ENCODE peak calls at places on chromosomes 12 and 14, in four cellular contexts. One of them, this sample, is unnamed.

GRCh38 chr12:118166946-118167345 is 31.0 kb downstream of the PEBP1 start:
- DNase-seq in CD4-positive, CD25-positive, alpha-beta regulatory T cell: no peak
- DNase-seq in CD8-positive, alpha-beta memory T cell: no peak
- DNase-seq in cardiac muscle cell: no peak
- DNase-seq in this sample: no peak

GRCh38 chr14:76181546-76181945 is 29.8 kb downstream of the GPATCH2L start:
- DNase-seq in CD4-positive, CD25-positive, alpha-beta regulatory T cell: no peak
- DNase-seq in CD8-positive, alpha-beta memory T cell: no peak
- DNase-seq in cardiac muscle cell: peak; percentile 10
- DNase-seq in this sample: no peak

GRCh38 chr12:107818984-107819383 is 44.5 kb downstream of the ASCL4 start:
- DNase-seq in CD4-positive, CD25-positive, alpha-beta regulatory T cell: no peak
- DNase-seq in CD8-positive, alpha-beta memory T cell: no peak
- DNase-seq in cardiac muscle cell: no peak
- DNase-seq in this sample: no peak

GRCh38 chr14:85416771-85417170 is 113.2 kb upstream of the FLRT2 start:
- DNase-seq in CD4-positive, CD25-positive, alpha-beta regulatory T cell: no peak
- DNase-seq in CD8-positive, alpha-beta memory T cell: no peak
- DNase-seq in cardiac muscle cell: peak; percentile 76
- DNase-seq in this sample: no peak

GRCh38 chr12:75724913-75725312 is 213.5 kb upstream of the KRR1 start:
- DNase-seq in CD4-positive, CD25-positive, alpha-beta regulatory T cell: no peak
- DNase-seq in CD8-positive, alpha-beta memory T cell: no peak
- DNase-seq in cardiac muscle cell: peak; percentile 77
- DNase-seq in this sample: no peak

GRCh38 chr12:8033153-8034044 is 883 bp downstream of the FOXJ2 start:
- DNase-seq in CD4-positive, CD25-positive, alpha-beta regulatory T cell: no peak
- DNase-seq in CD8-positive, alpha-beta memory T cell: peak; percentile 41
- DNase-seq in cardiac muscle cell: peak; percentile 40
- DNase-seq in this sample: peak; percentile 69

GRCh38 chr12:98955284-98955683 is 310.2 kb downstream of the APAF1 start:
- DNase-seq in CD4-positive, CD25-positive, alpha-beta regulatory T cell: no peak
- DNase-seq in CD8-positive, alpha-beta memory T cell: no peak
- DNase-seq in cardiac muscle cell: peak; percentile 4
- DNase-seq in this sample: peak; percentile 7

GRCh38 chr14:53539489-53540126 is 386.5 kb upstream of the DDHD1 start:
- DNase-seq in CD4-positive, CD25-positive, alpha-beta regulatory T cell: no peak
- DNase-seq in CD8-positive, alpha-beta memory T cell: no peak
- DNase-seq in cardiac muscle cell: peak; percentile 88
- DNase-seq in this sample: peak; percentile 74

GRCh38 chr12:121575952-121576615 is 4.7 kb downstream of the KDM2B start:
- DNase-seq in CD4-positive, CD25-positive, alpha-beta regulatory T cell: no peak
- DNase-seq in CD8-positive, alpha-beta memory T cell: no peak
- DNase-seq in cardiac muscle cell: peak; percentile 49
- DNase-seq in this sample: no peak

GRCh38 chr14:50342211-50343080 is 30.3 kb downstream of the DMAC2L start:
- DNase-seq in CD4-positive, CD25-positive, alpha-beta regulatory T cell: peak; percentile 10
- DNase-seq in CD8-positive, alpha-beta memory T cell: no peak
- DNase-seq in cardiac muscle cell: peak; percentile 72
- DNase-seq in this sample: peak; percentile 41
- H3K27ac ChIP-seq in CD4-positive, CD25-positive, alpha-beta regulatory T cell: no peak overlapping the region
- H3K27ac ChIP-seq in CD8-positive, alpha-beta memory T cell: no peak overlapping the region
- H3K27ac ChIP-seq in cardiac muscle cell: no peak overlapping the region
- H3K27ac ChIP-seq in this sample: no peak overlapping the region

GRCh38 chr12:1821805-1822204 is 1.4 kb downstream of the LRTM2 start:
- DNase-seq in CD4-positive, CD25-positive, alpha-beta regulatory T cell: no peak
- DNase-seq in CD8-positive, alpha-beta memory T cell: no peak
- DNase-seq in cardiac muscle cell: peak; percentile 25
- DNase-seq in this sample: no peak

GRCh38 chr12:1820191-1820599 is at the start of gene LRTM2:
- DNase-seq in CD4-positive, CD25-positive, alpha-beta regulatory T cell: no peak
- DNase-seq in CD8-positive, alpha-beta memory T cell: no peak
- DNase-seq in cardiac muscle cell: no peak
- DNase-seq in this sample: no peak

GRCh38 chr12:1825382-1826102 is 5.2 kb downstream of the LRTM2 start:
- DNase-seq in CD4-positive, CD25-positive, alpha-beta regulatory T cell: no peak
- DNase-seq in CD8-positive, alpha-beta memory T cell: no peak
- DNase-seq in cardiac muscle cell: no peak
- DNase-seq in this sample: no peak

GRCh38 chr12:1823237-1823636 is 2.9 kb downstream of the LRTM2 start:
- DNase-seq in CD4-positive, CD25-positive, alpha-beta regulatory T cell: no peak
- DNase-seq in CD8-positive, alpha-beta memory T cell: no peak
- DNase-seq in cardiac muscle cell: no peak
- DNase-seq in this sample: no peak

GRCh38 chr12:1822699-1823098 is 2.3 kb downstream of the LRTM2 start:
- DNase-seq in CD4-positive, CD25-positive, alpha-beta regulatory T cell: no peak
- DNase-seq in CD8-positive, alpha-beta memory T cell: no peak
- DNase-seq in cardiac muscle cell: no peak
- DNase-seq in this sample: no peak
- H3K27me3 ChIP-seq in CD4-positive, CD25-positive, alpha-beta regulatory T cell: no peaks in the 10 kb centered on the region
- H3K27me3 ChIP-seq in CD8-positive, alpha-beta memory T cell: peaks cover 5% of the 10 kb centered on the region
- H3K27me3 ChIP-seq in cardiac muscle cell: peaks cover 41% of the 10 kb centered on the region
- H3K27me3 ChIP-seq in this sample: peaks cover 45% of the 10 kb centered on the region

GRCh38 chr12:89156862-89157262 is 195.4 kb downstream of the DUSP6 start:
- DNase-seq in CD4-positive, CD25-positive, alpha-beta regulatory T cell: no peak
- DNase-seq in CD8-positive, alpha-beta memory T cell: no peak
- DNase-seq in cardiac muscle cell: peak; percentile 68
- DNase-seq in this sample: no peak

GRCh38 chr12:89154743-89155530 is 197.4 kb downstream of the DUSP6 start:
- DNase-seq in CD4-positive, CD25-positive, alpha-beta regulatory T cell: no peak
- DNase-seq in CD8-positive, alpha-beta memory T cell: no peak
- DNase-seq in cardiac muscle cell: peak; percentile 71
- DNase-seq in this sample: no peak

GRCh38 chr12:89153341-89153740 is 199.0 kb downstream of the DUSP6 start:
- DNase-seq in CD4-positive, CD25-positive, alpha-beta regulatory T cell: no peak
- DNase-seq in CD8-positive, alpha-beta memory T cell: no peak
- DNase-seq in cardiac muscle cell: no peak
- DNase-seq in this sample: no peak

GRCh38 chr12:89157413-89157812 is 194.9 kb downstream of the DUSP6 start:
- DNase-seq in CD4-positive, CD25-positive, alpha-beta regulatory T cell: no peak
- DNase-seq in CD8-positive, alpha-beta memory T cell: no peak
- DNase-seq in cardiac muscle cell: no peak
- DNase-seq in this sample: no peak

DNA sequence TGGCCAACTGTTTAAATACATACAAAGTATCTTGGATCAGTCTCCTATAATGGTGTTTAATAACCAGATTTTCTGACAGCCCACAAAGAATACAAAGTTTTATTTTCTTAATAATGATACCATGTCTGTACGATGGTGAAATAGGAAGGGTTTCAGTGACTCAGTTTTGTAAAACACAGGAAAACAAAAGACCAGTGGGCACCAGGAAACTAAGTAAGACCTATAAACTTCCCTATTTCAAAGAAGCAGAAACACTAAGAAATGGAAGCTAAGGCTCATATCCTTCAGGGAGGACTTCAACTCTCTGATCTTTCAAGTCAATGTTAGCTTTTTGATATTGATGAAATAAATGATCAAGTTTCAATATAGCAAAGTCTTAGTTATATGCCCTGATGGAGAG is 196.0 kb downstream of the DUSP6 start:
- DNase-seq in CD4-positive, CD25-positive, alpha-beta regulatory T cell: no peak
- DNase-seq in CD8-positive, alpha-beta memory T cell: no peak
- DNase-seq in cardiac muscle cell: no peak
- DNase-seq in this sample: no peak
- H3K4me3 ChIP-seq in CD4-positive, CD25-positive, alpha-beta regulatory T cell: no peak overlapping the region
- H3K4me3 ChIP-seq in CD8-positive, alpha-beta memory T cell: no peak overlapping the region
- H3K4me3 ChIP-seq in cardiac muscle cell: no peak overlapping the region
- H3K4me3 ChIP-seq in this sample: no peak overlapping the region

GRCh38 chr14:20712900-20713299 is 24.3 kb downstream of the ANG start:
- DNase-seq in CD4-positive, CD25-positive, alpha-beta regulatory T cell: no peak
- DNase-seq in CD8-positive, alpha-beta memory T cell: no peak
- DNase-seq in cardiac muscle cell: no peak
- DNase-seq in this sample: no peak

GRCh38 chr14:20706657-20707355 is 18.2 kb downstream of the ANG start:
- DNase-seq in CD4-positive, CD25-positive, alpha-beta regulatory T cell: no peak
- DNase-seq in CD8-positive, alpha-beta memory T cell: no peak
- DNase-seq in cardiac muscle cell: peak; percentile 70
- DNase-seq in this sample: no peak

GRCh38 chr14:20714593-20715250 is 26.2 kb downstream of the ANG start:
- DNase-seq in CD4-positive, CD25-positive, alpha-beta regulatory T cell: no peak
- DNase-seq in CD8-positive, alpha-beta memory T cell: no peak
- DNase-seq in cardiac muscle cell: peak; percentile 91
- DNase-seq in this sample: no peak

GRCh38 chr14:20707622-20708021 is 19.1 kb downstream of the ANG start:
- DNase-seq in CD4-positive, CD25-positive, alpha-beta regulatory T cell: no peak
- DNase-seq in CD8-positive, alpha-beta memory T cell: no peak
- DNase-seq in cardiac muscle cell: peak; percentile 86
- DNase-seq in this sample: no peak

GRCh38 chr14:20711275-20712069 is 22.9 kb downstream of the ANG start:
- DNase-seq in CD4-positive, CD25-positive, alpha-beta regulatory T cell: no peak
- DNase-seq in CD8-positive, alpha-beta memory T cell: no peak
- DNase-seq in cardiac muscle cell: peak; percentile 45
- DNase-seq in this sample: no peak
- H3K27ac ChIP-seq in CD4-positive, CD25-positive, alpha-beta regulatory T cell: no peak overlapping the region
- H3K27ac ChIP-seq in CD8-positive, alpha-beta memory T cell: no peak overlapping the region
- H3K27ac ChIP-seq in cardiac muscle cell: no peak overlapping the region
- H3K27ac ChIP-seq in this sample: no peak overlapping the region

GRCh38 chr12:49537709-49538601 is 875 bp upstream of the KCNH3 start:
- DNase-seq in CD4-positive, CD25-positive, alpha-beta regulatory T cell: peak; percentile 23
- DNase-seq in CD8-positive, alpha-beta memory T cell: no peak
- DNase-seq in cardiac muscle cell: no peak
- DNase-seq in this sample: no peak
- H3K27me3 ChIP-seq in CD4-positive, CD25-positive, alpha-beta regulatory T cell: peaks cover 3% of the 10 kb centered on the region
- H3K27me3 ChIP-seq in CD8-positive, alpha-beta memory T cell: no peaks in the 10 kb centered on the region
- H3K27me3 ChIP-seq in cardiac muscle cell: peaks cover 87% of the 10 kb centered on the region
- H3K27me3 ChIP-seq in this sample: peaks cover 29% of the 10 kb centered on the region

DNA sequence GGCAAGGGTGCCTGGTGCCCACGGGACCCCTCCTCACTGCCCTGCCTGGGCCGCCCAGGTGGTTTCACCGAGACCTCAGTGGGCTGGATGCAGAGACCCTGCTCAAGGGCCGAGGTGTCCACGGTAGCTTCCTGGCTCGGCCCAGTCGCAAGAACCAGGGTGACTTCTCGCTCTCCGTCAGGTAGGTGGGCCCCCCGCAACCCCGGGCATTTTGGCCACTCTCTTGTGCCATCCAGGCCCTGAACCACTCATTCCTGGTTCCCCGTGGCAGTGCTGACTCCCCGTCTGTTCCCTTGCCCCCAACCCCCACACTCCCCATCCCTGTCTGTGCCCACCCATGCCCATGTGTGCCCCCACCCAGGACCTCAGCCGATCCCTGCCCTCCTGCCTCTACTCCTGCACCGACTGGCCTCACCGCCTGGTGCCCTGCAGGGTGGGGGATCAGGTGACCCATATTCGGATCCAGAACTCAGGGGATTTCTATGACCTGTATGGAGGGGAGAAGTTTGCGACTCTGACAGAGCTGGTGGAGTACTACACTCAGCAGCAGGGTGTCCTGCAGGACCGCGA is 480 bp downstream of the PTPN6 start:
- DNase-seq in CD4-positive, CD25-positive, alpha-beta regulatory T cell: no peak
- DNase-seq in CD8-positive, alpha-beta memory T cell: no peak
- DNase-seq in cardiac muscle cell: no peak
- DNase-seq in this sample: no peak
- H3K4me3 ChIP-seq in CD4-positive, CD25-positive, alpha-beta regulatory T cell: peak overlapping the region; percentile 88
- H3K4me3 ChIP-seq in CD8-positive, alpha-beta memory T cell: peak overlapping the region; percentile 88
- H3K4me3 ChIP-seq in cardiac muscle cell: no peak overlapping the region
- H3K4me3 ChIP-seq in this sample: peak overlapping the region; percentile 50

DNA sequence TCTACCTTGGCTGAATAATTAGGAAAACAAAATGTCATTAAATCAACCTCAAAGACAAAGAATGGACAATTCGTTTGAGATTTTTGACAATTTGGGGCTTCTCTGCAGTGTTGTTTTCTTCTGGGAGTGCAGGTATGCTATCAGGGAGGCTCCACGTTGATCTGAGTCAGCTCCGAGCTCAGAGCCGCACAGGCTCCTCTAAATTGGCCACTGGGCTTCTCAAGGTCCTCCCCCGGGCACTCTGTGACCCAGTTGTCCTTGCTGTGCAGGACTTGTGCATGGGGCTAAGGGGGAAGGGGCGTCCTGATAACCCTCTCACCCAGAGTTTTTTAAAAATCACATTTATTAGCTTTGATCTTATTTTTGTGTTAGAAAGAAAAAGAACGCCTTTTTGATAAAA is 52.7 kb downstream of the TBX3 start:
- DNase-seq in CD4-positive, CD25-positive, alpha-beta regulatory T cell: no peak
- DNase-seq in CD8-positive, alpha-beta memory T cell: no peak
- DNase-seq in cardiac muscle cell: no peak
- DNase-seq in this sample: no peak
- H3K27ac ChIP-seq in CD4-positive, CD25-positive, alpha-beta regulatory T cell: no peak overlapping the region
- H3K27ac ChIP-seq in CD8-positive, alpha-beta memory T cell: no peak overlapping the region
- H3K27ac ChIP-seq in cardiac muscle cell: no peak overlapping the region
- H3K27ac ChIP-seq in this sample: no peak overlapping the region

DNA sequence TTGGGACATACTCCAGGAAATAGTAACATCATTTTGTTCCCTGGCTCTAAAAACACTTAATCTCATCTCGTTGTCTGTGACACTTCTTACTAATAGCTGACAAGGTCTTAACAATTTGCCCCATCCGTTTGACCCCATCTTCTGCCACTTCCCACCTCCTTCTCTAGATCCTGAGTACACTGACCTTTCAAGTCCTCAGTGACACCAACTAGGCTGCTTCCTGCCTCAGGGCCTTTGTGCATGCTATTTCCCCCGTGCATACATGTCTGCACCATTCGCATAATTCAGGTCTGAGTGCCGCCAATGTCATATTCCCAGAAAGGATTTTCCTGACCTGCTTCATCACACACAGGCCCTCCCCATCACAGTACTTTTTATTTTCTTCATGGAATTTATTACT is 70.6 kb upstream of the CCND2 start:
- DNase-seq in CD4-positive, CD25-positive, alpha-beta regulatory T cell: no peak
- DNase-seq in CD8-positive, alpha-beta memory T cell: no peak
- DNase-seq in cardiac muscle cell: no peak
- DNase-seq in this sample: no peak
- H3K27me3 ChIP-seq in CD4-positive, CD25-positive, alpha-beta regulatory T cell: no peaks in the 10 kb centered on the region
- H3K27me3 ChIP-seq in CD8-positive, alpha-beta memory T cell: no peaks in the 10 kb centered on the region
- H3K27me3 ChIP-seq in cardiac muscle cell: no peaks in the 10 kb centered on the region
- H3K27me3 ChIP-seq in this sample: peaks cover 18% of the 10 kb centered on the region

This sample was measured in DND-41.